ENCODE peak calls at places on chromosomes 4 and X, in five cellular contexts. B, G, X, W and S are unnamed samples.

GRCh38 chr4:101074326-101074725 is 273.0 kb downstream of the PPP3CA start:
- DNase-seq in B (no peak), G (no peak), X (no peak), W (no peak), S (no peak)

GRCh38 chr4:136463941-136464340 is 1068.4 kb downstream of the PCDH18 start:
- DNase-seq in B (no peak), G (no peak), X (no peak), W (no peak), S (no peak)

GRCh38 chrX:10198254-10198653 is 41.5 kb downstream of the CLCN4 start:
- DNase-seq in B (no peak), G (no peak), X (no peak), W (no peak), S (no peak)

GRCh38 chr4:113636438-113636818 is 125.1 kb downstream of the CAMK2D start:
- DNase-seq in B (no peak), G (no peak), X (no peak), W (no peak), S (peak)

GRCh38 chr4:172553216-172553615 is 615.4 kb upstream of the GALNT7 start:
- DNase-seq in B (no peak), G (no peak), X (no peak), W (no peak), S (no peak)

GRCh38 chrX:26649534-26649933 is 433.6 kb downstream of the MAGEB5 start:
- DNase-seq in B (no peak), G (peak), X (no peak), W (peak), S (peak)

GRCh38 chr4:179582164-179582563 is 2139.9 kb upstream of the AGA start:
- DNase-seq in B (no peak), G (no peak), X (no peak), W (no peak), S (no peak)

GRCh38 chr4:31169851-31170250 is 449.7 kb downstream of the PCDH7 start:
- DNase-seq in B (no peak), G (no peak), X (no peak), W (no peak), S (no peak)

GRCh38 chrX:70089575-70090297 is 27.5 kb downstream of the OTUD6A start:
- DNase-seq in B (no peak), G (no peak), X (no peak), W (no peak), S (no peak)

GRCh38 chr4:47485047-47485692 is at the start of gene ATP10D:
- DNase-seq in B (peak), G (peak), X (peak), W (peak), S (peak)

GRCh38 chrX:43655961-43656494 is at the start of gene MAOA:
- DNase-seq in B (no peak), G (peak), X (peak), W (no peak), S (peak)

GRCh38 chr4:2366252-2367192 is 51.9 kb downstream of the ZFYVE28 start:
- DNase-seq in B (no peak), G (no peak), X (no peak), W (no peak), S (no peak)

GRCh38 chr4:147096667-147097604 is 151.3 kb upstream of the TTC29 start:
- DNase-seq in B (no peak), G (peak), X (no peak), W (peak), S (peak)

GRCh38 chr4:78684196-78685079 is 91.7 kb upstream of the BMP2K start:
- DNase-seq in B (no peak), G (no peak), X (no peak), W (no peak), S (no peak)

GRCh38 chrX:148947399-148948025 is 447.1 kb downstream of the AFF2 start:
- DNase-seq in B (no peak), G (no peak), X (no peak), W (no peak), S (no peak)

GRCh38 chrX:689983-690382 is 59.4 kb downstream of the SHOX start:
- DNase-seq in B (no peak), G (no peak), X (no peak), W (no peak), S (no peak)

GRCh38 chr4:152850377-152850776 is 70.6 kb downstream of the ARFIP1 start:
- DNase-seq in B (peak), G (no peak), X (no peak), W (no peak), S (peak)

GRCh38 chr4:7763788-7764187 is 175.9 kb downstream of the AFAP1 start:
- DNase-seq in B (no peak), G (no peak), X (no peak), W (no peak), S (no peak)

GRCh38 chr4:74262522-74262921 is 45.7 kb upstream of the EPGN start:
- DNase-seq in B (no peak), G (no peak), X (no peak), W (no peak), S (no peak)

GRCh38 chrX:130173190-130173895 is 1.6 kb downstream of the RAB33A start:
- DNase-seq in B (peak), G (no peak), X (no peak), W (peak), S (no peak)

GRCh38 chr4:3644849-3645627 is 112.8 kb upstream of the LRPAP1 start:
- DNase-seq in B (no peak), G (peak), X (no peak), W (peak), S (no peak)

GRCh38 chr4:2583517-2583916 is 47.1 kb downstream of the FAM193A start:
- DNase-seq in B (no peak), G (no peak), X (no peak), W (no peak), S (no peak)

GRCh38 chr4:157222764-157223145 is 2.2 kb downstream of the GRIA2 start:
- DNase-seq in B (no peak), G (no peak), X (no peak), W (no peak), S (no peak)

GRCh38 chrX:7462110-7462509 is 314.2 kb upstream of the PUDP start:
- DNase-seq in B (no peak), G (no peak), X (no peak), W (no peak), S (no peak)

GRCh38 chr4:112633477-112634235 is 3.1 kb downstream of the ZGRF1 start:
- DNase-seq in B (peak), G (peak), X (no peak), W (no peak), S (peak)

GRCh38 chrX:120457766-120458180 is 11.3 kb downstream of the LAMP2 start:
- DNase-seq in B (peak), G (no peak), X (no peak), W (no peak), S (no peak)

GRCh38 chr4:127685292-127685691 is 44.9 kb upstream of the SLC25A31 start:
- DNase-seq in B (no peak), G (no peak), X (no peak), W (no peak), S (peak)

GRCh38 chr4:38601244-38601915 is 62.6 kb upstream of the KLF3 start:
- DNase-seq in B (no peak), G (no peak), X (no peak), W (no peak), S (peak)

GRCh38 chr4:150421612-150422011 is 160.3 kb upstream of the MAB21L2 start:
- DNase-seq in B (no peak), G (no peak), X (no peak), W (no peak), S (no peak)

GRCh38 chr4:21879187-21879586 is 69.4 kb downstream of the KCNIP4 start:
- DNase-seq in B (no peak), G (no peak), X (peak), W (no peak), S (peak)

GRCh38 chr4:138330531-138330930 is 88.4 kb upstream of the SLC7A11 start:
- DNase-seq in B (no peak), G (no peak), X (no peak), W (no peak), S (no peak)

GRCh38 chr4:100876546-100876945 is 358.7 kb upstream of the EMCN start:
- DNase-seq in B (no peak), G (no peak), X (no peak), W (no peak), S (no peak)

GRCh38 chr4:168836482-168836881 is 173.6 kb downstream of the CBR4 start:
- DNase-seq in B (no peak), G (no peak), X (no peak), W (no peak), S (no peak)

GRCh38 chr4:10096201-10096975 is 20.2 kb downstream of the WDR1 start:
- DNase-seq in B (peak), G (peak), X (no peak), W (peak), S (no peak)

GRCh38 chrX:68147848-68148247 is 285.4 kb downstream of the OPHN1 start:
- DNase-seq in B (no peak), G (no peak), X (no peak), W (no peak), S (no peak)

DNA sequence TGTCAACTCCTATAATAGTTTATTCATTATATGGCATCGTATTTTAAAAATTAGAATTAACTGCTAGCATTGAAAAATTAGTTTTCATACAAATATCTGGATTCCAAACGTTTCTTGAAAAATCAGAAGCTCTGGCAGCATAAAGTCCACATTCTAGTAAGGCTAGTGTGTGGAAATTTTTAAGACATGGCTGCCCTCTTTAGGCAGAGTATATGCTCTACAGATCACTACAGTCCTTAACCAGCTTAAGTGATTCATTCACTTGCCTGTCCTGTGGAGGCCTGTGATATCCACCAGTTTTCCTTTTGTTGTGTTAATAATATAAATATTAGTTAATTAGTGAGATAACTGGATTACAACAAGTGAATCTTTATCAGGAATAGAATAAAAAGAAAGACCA is 287.2 kb downstream of the OPHN1 start:
- DNase-seq in B (no peak), G (peak), X (no peak), W (no peak), S (peak)
- TF ChIP-seq KDM1A in B (no peak), G (no peak), X (no peak), W (no peak), S (no peak)

DNA sequence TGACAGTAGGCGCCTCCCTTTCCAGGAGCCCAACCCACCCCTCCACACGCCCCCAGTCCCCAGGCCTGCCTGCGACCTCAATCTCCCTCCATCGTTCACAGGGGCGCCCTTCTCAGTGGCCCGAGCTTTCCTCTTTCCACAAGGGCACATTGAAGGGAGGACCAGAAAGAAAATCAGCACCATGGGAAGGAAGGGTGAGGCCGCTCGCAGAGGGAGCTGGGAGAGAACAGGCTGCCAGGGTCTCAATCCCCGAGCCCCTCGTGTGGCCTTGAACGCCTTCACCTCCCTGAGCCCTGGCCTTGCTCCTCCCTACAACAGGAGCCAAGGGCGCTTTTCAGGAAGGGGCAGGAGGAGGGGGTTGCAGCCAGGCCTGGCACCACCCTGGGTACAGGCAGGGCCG is 66.5 kb downstream of the WFS1 start:
- DNase-seq in B (no peak), G (no peak), X (no peak), W (no peak), S (no peak)
- TF ChIP-seq KDM1A in B (no peak), G (no peak), X (no peak), W (no peak), S (no peak)

DNA sequence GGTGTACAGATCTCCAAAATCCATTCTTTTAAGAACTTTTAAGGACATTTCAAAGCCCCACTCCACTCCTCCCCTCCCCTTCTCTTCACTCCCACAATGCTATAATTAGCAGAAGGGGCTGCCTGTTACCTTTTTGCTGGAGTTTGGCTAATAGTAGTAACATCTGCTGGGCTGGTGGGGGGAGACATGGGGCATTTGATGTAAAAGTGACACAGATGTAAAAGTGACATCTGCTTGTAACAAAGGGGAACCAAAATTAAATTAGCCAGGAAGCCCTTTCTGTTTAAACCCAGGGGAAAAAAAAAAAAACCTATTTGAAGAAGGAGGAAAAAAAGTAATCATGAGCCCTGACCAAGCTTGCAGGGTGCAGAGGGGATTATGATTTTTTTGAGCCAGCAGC is 5.4 kb upstream of the PHOX2B start:
- DNase-seq in B (no peak), G (no peak), X (no peak), W (no peak), S (no peak)
- TF ChIP-seq KDM1A in B (no peak), G (no peak), X (no peak), W (no peak), S (no peak)

DNA sequence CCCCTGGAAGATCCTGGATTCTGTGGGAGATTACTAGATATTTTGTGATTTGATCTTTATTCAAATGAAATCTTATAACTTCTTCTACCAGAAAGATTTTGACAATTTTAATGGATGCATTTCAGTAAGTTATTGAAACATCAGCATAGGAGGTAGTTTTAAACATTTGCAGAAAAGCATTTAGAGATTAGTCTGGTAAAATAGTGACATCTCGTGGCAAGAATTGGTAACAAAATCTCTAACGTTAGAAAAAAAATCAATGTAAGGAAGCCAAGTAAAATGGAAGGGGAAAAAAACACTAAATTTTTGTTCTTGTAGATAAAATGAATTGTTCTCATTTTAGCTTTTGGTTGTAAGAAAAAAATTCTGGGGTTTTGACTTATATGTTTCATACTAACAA is 73.3 kb downstream of the TASL start:
- DNase-seq in B (peak), G (no peak), X (no peak), W (peak), S (peak)
- TF ChIP-seq KDM1A in B (no peak), G (no peak), X (no peak), W (no peak), S (no peak)